ENCODE peak calls at places on chromosomes 2 and 18, in six cellular contexts. S is uterus, C is mesenchymal stem cell, F is neural progenitor cell, A is lower lobe of right lung, X is heart right ventricle. L is an unnamed sample. For H3K27me3 and H3K9me3, the result is how much of the 10 kb centered on the place peaks cover.

GRCh38 chr2:104521247-104521646 is 332.7 kb upstream of the POU3F3 start:
- DNase-seq in S (no peak), C (no peak), F (peak), A (no peak), X (no peak), L (peak)

GRCh38 chr2:234705108-234705507 is 208.2 kb upstream of the ARL4C start:
- DNase-seq in S (no peak), C (peak), F (no peak), A (no peak), X (no peak), L (peak)

GRCh38 chr2:9235388-9236344 is 29.1 kb downstream of the ASAP2 start:
- DNase-seq in S (peak), C (peak), F (no peak), A (no peak), X (no peak), L (no peak)

GRCh38 chr18:35432565-35433001 is 55.4 kb upstream of the ZNF396 start:
- DNase-seq in S (no peak), C (no peak), F (no peak), A (no peak), X (no peak), L (peak)

GRCh38 chr2:156765043-156765442 is 328.9 kb downstream of the GPD2 start:
- DNase-seq in S (no peak), C (no peak), F (no peak), A (no peak), X (no peak), L (no peak)

GRCh38 chr2:150319632-150320555 is 167.6 kb downstream of the RND3 start:
- DNase-seq in S (no peak), C (no peak), F (no peak), A (no peak), X (no peak), L (no peak)

GRCh38 chr2:208657468-208657867 is 250.9 kb downstream of the PTH2R start:
- DNase-seq in S (no peak), C (no peak), F (peak), A (no peak), X (no peak), L (no peak)

GRCh38 chr2:135175177-135175576 is 123.1 kb downstream of the RAB3GAP1 start:
- DNase-seq in S (no peak), C (no peak), F (no peak), A (no peak), X (no peak), L (no peak)

GRCh38 chr2:121284424-121285076 is 452 bp downstream of the TFCP2L1 start:
- DNase-seq in S (no peak), C (no peak), F (peak), A (peak), X (no peak), L (peak)

GRCh38 chr2:142756430-142756829 is 121.0 kb upstream of the KYNU start:
- DNase-seq in S (no peak), C (peak), F (no peak), A (no peak), X (no peak), L (no peak)

GRCh38 chr2:28345619-28346018 is 47.0 kb upstream of the FOSL2 start:
- DNase-seq in S (no peak), C (no peak), F (no peak), A (peak), X (no peak), L (no peak)

GRCh38 chr2:182586426-182586825 is 129.6 kb upstream of the DNAJC10 start:
- DNase-seq in S (no peak), C (no peak), F (no peak), A (no peak), X (no peak), L (no peak)

GRCh38 chr2:73063909-73064875 is 7.3 kb downstream of the SFXN5 start:
- DNase-seq in S (no peak), C (peak), F (no peak), A (no peak), X (no peak), L (no peak)

GRCh38 chr2:218523651-218524050 is 44.5 kb downstream of the USP37 start:
- DNase-seq in S (no peak), C (no peak), F (no peak), A (no peak), X (no peak), L (no peak)

GRCh38 chr18:10122116-10122515 is 208.3 kb downstream of the VAPA start:
- DNase-seq in S (no peak), C (peak), F (no peak), A (no peak), X (no peak), L (peak)

GRCh38 chr2:73611867-73612266 is 30.4 kb downstream of the NAT8 start:
- DNase-seq in S (no peak), C (peak), F (no peak), A (no peak), X (no peak), L (no peak)

GRCh38 chr2:46885376-46885775 is 30.2 kb downstream of the MCFD2 start:
- DNase-seq in S (no peak), C (no peak), F (no peak), A (no peak), X (no peak), L (no peak)

GRCh38 chr2:100643459-100643858 is 80.7 kb downstream of the PDCL3 start:
- DNase-seq in S (no peak), C (no peak), F (no peak), A (no peak), X (no peak), L (no peak)

GRCh38 chr2:11342561-11343343 is 1.7 kb downstream of the ROCK2 start:
- DNase-seq in S (no peak), C (peak), F (peak), A (no peak), X (no peak), L (peak)

GRCh38 chr2:214481204-214481603 is 70.3 kb downstream of the VWC2L start:
- DNase-seq in S (no peak), C (peak), F (peak), A (no peak), X (no peak), L (peak)

DNA sequence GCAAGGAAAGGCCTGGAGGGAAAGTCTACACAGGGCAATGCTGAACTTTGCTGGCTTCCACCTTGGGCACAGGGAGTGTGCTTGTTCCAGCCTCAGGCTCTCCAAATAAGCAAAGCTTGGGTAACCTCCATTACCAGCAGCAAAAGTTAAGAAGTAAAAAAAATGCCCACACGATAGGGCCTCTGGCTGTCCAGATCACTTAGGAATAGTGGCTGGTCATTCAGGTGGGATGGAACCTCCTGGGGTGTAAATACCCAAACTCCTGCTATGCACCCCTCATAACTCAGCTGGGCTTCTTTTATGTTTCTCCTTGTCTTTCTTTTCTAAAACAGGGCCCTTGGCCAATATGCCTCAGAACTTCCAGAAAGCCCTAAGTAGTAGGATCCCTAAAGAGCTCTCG is 1.8 kb upstream of the OSR1 start:
- DNase-seq in S (no peak), C (no peak), F (no peak), A (no peak), X (no peak), L (no peak)
- H3K27me3 ChIP-seq in S (under half), C (under half), F (half or more), A (half or more), X (under half), L (half or more)

DNA sequence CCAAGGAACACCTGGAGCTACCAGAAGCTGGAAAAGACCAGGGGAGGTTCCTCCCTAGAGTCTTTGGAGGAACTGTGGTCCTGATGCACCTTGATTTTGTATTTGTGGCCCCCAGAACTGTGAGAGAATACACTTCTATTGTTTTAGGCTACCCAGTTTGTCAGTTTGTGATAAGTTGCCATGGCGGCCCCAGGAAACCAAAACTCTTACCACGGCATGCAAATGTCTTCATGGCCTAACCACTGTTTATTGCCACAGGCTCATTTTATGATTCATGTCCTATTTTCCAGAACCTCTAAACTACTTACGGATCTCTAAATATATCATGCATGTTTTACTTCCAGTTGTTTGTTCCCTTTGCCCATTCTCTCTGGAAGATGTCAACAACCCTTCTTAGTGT is 1250.7 kb upstream of the FAM98A start:
- DNase-seq in S (no peak), C (no peak), F (no peak), A (no peak), X (no peak), L (no peak)
- H3K9me3 ChIP-seq in S (under half), C (under half), F (under half), A (under half), X (under half), L (under half)

GRCh38 chr2:222311321-222311977 is 12.7 kb upstream of the PAX3 start:
- DNase-seq in S (no peak), C (no peak), F (peak), A (no peak), X (no peak), L (no peak)
- H3K4me3 ChIP-seq in S (no peak), C (no peak), F (peak), A (no peak), X (no peak), L (peak)

DNA sequence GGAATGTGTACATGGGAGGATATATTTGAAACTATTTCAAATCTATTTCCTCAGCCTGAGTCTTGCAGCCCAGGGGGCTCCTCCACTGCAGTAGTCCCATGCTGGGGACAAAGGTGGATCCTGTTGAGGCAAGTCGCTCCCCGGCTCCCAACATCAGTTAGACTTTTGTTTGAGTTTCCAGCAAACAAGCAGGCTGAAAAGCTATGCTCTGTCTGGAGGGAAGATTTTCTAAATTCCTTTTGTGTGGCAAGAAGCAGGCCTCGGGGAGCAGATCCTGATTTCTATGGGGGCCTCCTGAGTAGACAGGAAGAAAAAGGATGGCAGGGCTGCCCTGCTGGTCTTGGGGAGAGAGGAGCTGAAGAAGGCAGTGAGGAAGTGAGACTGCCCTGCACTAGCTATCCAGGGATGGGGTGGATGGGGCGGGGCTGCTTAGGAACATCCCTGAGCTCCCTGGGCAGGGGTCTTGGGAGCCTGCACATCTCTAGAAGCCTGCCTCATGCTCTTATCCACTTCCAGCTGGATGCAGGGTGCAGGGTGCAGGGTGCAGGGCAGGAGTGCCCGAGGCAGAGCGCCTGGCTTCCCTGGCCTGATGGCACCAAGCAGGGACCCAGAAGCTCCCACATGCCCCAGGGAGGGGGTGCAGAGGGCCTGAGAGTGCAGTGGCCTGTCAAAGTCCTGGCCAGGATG is 6.0 kb upstream of the CIB4 start:
- DNase-seq in S (no peak), C (no peak), F (peak), A (no peak), X (no peak), L (no peak)
- H3K27me3 ChIP-seq in S (under half), C (half or more), F (under half), A (under half), X (under half), L (under half)

GRCh38 chr18:14908541-14908940 is 160.6 kb downstream of the ANKRD30B start:
- DNase-seq in S (no peak), C (no peak), F (no peak), A (no peak), X (no peak), L (no peak)

GRCh38 chr18:14905979-14906378 is 158.0 kb downstream of the ANKRD30B start:
- DNase-seq in S (no peak), C (no peak), F (no peak), A (no peak), X (no peak), L (no peak)

GRCh38 chr18:14907420-14907819 is 159.4 kb downstream of the ANKRD30B start:
- DNase-seq in S (no peak), C (no peak), F (no peak), A (no peak), X (no peak), L (no peak)

GRCh38 chr18:14900435-14900834 is 152.5 kb downstream of the ANKRD30B start:
- DNase-seq in S (no peak), C (no peak), F (no peak), A (no peak), X (no peak), L (no peak)

DNA sequence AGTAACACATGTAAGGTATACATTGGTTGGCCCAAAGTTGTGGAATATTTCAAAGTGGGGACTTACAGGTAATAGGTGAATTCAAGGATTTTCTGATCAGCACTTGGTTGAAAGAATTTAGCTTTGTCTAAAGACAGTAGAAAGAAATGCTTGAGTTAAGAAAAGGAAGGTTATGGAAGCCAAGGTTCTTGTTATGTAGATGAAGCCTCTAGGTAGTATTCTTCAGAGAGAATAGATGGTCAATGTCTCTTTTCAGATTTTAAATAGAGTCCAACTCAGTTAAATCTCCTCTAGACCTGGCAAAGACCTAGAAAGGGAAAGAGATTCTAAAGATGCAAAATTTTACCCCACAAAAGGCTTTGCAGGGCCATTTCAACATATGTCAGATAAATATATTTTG is 157.4 kb downstream of the ANKRD30B start:
- DNase-seq in S (no peak), C (no peak), F (no peak), A (no peak), X (no peak), L (no peak)
- H3K9me3 ChIP-seq in S (under half), C (under half), F (under half), A (under half), X (under half), L (under half)

GRCh38 chr2:84880645-84881521 is at the start of gene TRABD2A:
- DNase-seq in S (no peak), C (peak), F (peak), A (peak), X (no peak), L (peak)

GRCh38 chr2:84879595-84880394 is 1.1 kb downstream of the TRABD2A start:
- DNase-seq in S (no peak), C (peak), F (peak), A (no peak), X (no peak), L (no peak)

GRCh38 chr2:84878896-84879594 is 1.8 kb downstream of the TRABD2A start:
- DNase-seq in S (no peak), C (no peak), F (no peak), A (no peak), X (no peak), L (no peak)

GRCh38 chr2:84881581-84882414 is 914 bp upstream of the TRABD2A start:
- DNase-seq in S (peak), C (peak), F (peak), A (peak), X (peak), L (peak)

DNA sequence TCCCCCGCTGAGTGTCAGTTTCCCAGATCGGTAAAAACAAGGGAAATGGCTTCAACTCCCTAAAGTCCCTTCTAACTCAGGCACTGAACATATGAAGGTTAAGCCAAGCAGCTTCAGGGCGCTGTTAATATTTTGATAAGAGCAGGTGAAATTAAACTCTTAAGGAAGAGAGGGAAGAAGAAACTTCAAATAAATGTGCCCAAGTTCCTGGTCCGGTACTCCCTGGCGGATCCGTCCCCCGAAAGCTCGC is 564 bp downstream of the TRABD2A start:
- DNase-seq in S (no peak), C (no peak), F (no peak), A (no peak), X (no peak), L (no peak)
- H3K4me3 ChIP-seq in S (peak), C (peak), F (peak), A (peak), X (peak), L (peak)

DNA sequence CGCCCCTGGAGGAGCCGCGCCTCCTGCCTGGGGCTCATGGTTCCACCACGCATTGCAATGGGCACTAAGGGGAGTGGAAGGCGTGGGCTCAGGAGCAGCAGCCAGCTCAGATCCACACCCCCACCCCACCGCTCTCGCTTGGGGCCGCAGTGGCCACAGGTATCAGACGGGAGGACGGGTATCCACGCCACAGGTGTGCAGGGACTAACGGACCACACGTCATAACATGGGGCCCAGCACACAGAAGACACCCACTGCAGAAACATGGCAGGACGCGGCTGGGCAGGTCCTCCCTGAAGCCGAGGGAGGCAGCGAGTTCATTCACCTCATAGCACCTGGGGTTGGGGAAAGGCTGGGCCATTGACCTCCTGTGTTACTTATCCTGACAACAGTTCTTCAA is 13.0 kb downstream of the HDAC4 start:
- DNase-seq in S (no peak), C (no peak), F (no peak), A (peak), X (no peak), L (no peak)
- H3K27me3 ChIP-seq in S (under half), C (under half), F (under half), A (under half), X (under half), L (under half)

DNA sequence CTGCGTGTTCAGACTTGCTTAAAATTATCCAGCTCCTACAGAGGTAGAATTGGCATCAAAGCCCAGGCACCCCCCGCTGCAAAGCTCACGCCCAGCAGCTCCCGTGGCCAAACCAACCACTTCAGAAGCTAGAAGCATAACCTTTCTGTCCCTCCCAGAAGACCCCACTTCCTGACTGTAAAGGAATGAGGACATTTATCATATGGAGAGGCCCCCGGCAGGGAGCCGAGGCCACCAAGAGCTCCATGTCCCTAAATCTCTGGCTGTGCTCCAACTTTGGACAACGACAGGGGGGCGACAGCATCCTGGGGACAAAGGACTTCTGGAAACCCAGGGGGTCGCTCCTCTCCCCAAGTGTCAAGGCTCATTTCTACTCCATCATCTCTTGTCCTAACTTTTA is 369.0 kb upstream of the SALL3 start:
- DNase-seq in S (no peak), C (no peak), F (no peak), A (no peak), X (no peak), L (no peak)
- H3K9me3 ChIP-seq in S (under half), C (under half), F (under half), A (under half), X (under half), L (under half)